ENCODE peak calls at places on chromosomes 4 and X, in five cellular contexts. M is C1 segment of cervical spinal cord; D is epithelial cell of esophagus; Q is NCI-H1105; U is activated CD4-positive, CD25-positive, alpha-beta regulatory T cell treated with anti-CD3 and anti-CD28 coated beads, Interleukin-2, amount 50 U/mL, for 72 hours. T is an unnamed sample.
A peak's percentile ranks its signal among the peaks of the same experiment; 100 is the strongest.

GRCh38 chr4:158622251-158622650 is 49.4 kb downstream of the C4orf46 start:
- DNase-seq in M (no peak), D (peak; percentile 24), Q (no peak), U (no peak), T (no peak)

GRCh38 chrX:140715787-140716186 is 6.2 kb downstream of the LINC00632 start:
- DNase-seq in M (no peak), D (peak; percentile 71), Q (no peak), U (no peak), T (no peak)

GRCh38 chr4:173333658-173334084 is 487 bp downstream of the HMGB2 start:
- DNase-seq in M (peak; percentile 74), D (peak; percentile 24), Q (peak; percentile 12), U (no peak), T (peak; percentile 52)

GRCh38 chr4:138560448-138560847 is 318.3 kb upstream of the SLC7A11 start:
- DNase-seq in M (no peak), D (no peak), Q (no peak), U (no peak), T (no peak)

GRCh38 chrX:155959018-155959587 is 38.4 kb upstream of the IL9R start:
- DNase-seq in M (no peak), D (no peak), Q (no peak), U (no peak), T (no peak)

GRCh38 chrX:44223150-44223549 is 120.3 kb downstream of the EFHC2 start:
- DNase-seq in M (no peak), D (peak; percentile 81), Q (no peak), U (no peak), T (no peak)

GRCh38 chr4:93529692-93530091 is 298.9 kb upstream of the ATOH1 start:
- DNase-seq in M (no peak), D (no peak), Q (no peak), U (no peak), T (no peak)

GRCh38 chr4:104591505-104591904 is 96.8 kb upstream of the CXXC4 start:
- DNase-seq in M (no peak), D (no peak), Q (peak; percentile 79), U (no peak), T (no peak)

GRCh38 chr4:38759077-38759789 is 23.6 kb downstream of the TLR10 start:
- DNase-seq in M (peak; percentile 67), D (peak; percentile 50), Q (no peak), U (peak; percentile 46), T (peak; percentile 48)

GRCh38 chr4:124863039-124863545 is 150.6 kb upstream of the ANKRD50 start:
- DNase-seq in M (no peak), D (peak; percentile 85), Q (no peak), U (no peak), T (no peak)

GRCh38 chr4:57078685-57079521 is 31.3 kb downstream of the IGFBP7 start:
- DNase-seq in M (no peak), D (peak; percentile 93), Q (peak; percentile 66), U (no peak), T (no peak)

GRCh38 chr4:87530868-87531267 is 1.7 kb upstream of the SPARCL1 start:
- DNase-seq in M (peak; percentile 25), D (peak; percentile 93), Q (peak; percentile 24), U (no peak), T (no peak)

T was measured in CD14-positive monocyte.